ENCODE peak calls at places on chromosome 15, in seven cellular contexts. One of them, this sample, is unnamed. For H3K36me3, the result is how much of the 10 kb centered on the place peaks cover.

GRCh38 chr15:67805871-67806538 is 19.3 kb upstream of the SKOR1 start:
- DNase-seq in transverse colon: no peak
- DNase-seq in ovary: no peak
- DNase-seq in uterus: no peak
- DNase-seq in tibial nerve: no peak
- DNase-seq in heart left ventricle: no peak
- DNase-seq in endothelial cell of umbilical vein: no peak
- DNase-seq in this sample: no peak

GRCh38 chr15:29294732-29295131 is 25.1 kb upstream of the NSMCE3 start:
- DNase-seq in tibial nerve: no peak
- DNase-seq in uterus: no peak
- DNase-seq in endothelial cell of umbilical vein: no peak
- DNase-seq in heart left ventricle: no peak
- DNase-seq in transverse colon: no peak
- DNase-seq in ovary: no peak
- DNase-seq in this sample: no peak

GRCh38 chr15:68693071-68693470 is 114.3 kb downstream of the CORO2B start:
- DNase-seq in ovary: no peak
- DNase-seq in transverse colon: no peak
- DNase-seq in tibial nerve: no peak
- DNase-seq in heart left ventricle: no peak
- DNase-seq in uterus: no peak
- DNase-seq in endothelial cell of umbilical vein: no peak
- DNase-seq in this sample: no peak

GRCh38 chr15:68415061-68415460 is 16.9 kb downstream of the ITGA11 start:
- DNase-seq in tibial nerve: no peak
- DNase-seq in uterus: no peak
- DNase-seq in heart left ventricle: no peak
- DNase-seq in ovary: no peak
- DNase-seq in transverse colon: no peak
- DNase-seq in endothelial cell of umbilical vein: no peak
- DNase-seq in this sample: peak

GRCh38 chr15:32730677-32731654 is 13.2 kb downstream of the GREM1 start:
- DNase-seq in ovary: no peak
- DNase-seq in endothelial cell of umbilical vein: peak
- DNase-seq in tibial nerve: no peak
- DNase-seq in heart left ventricle: no peak
- DNase-seq in uterus: no peak
- DNase-seq in transverse colon: peak
- DNase-seq in this sample: peak

GRCh38 chr15:53416219-53416940 is 343.1 kb downstream of the WDR72 start:
- DNase-seq in transverse colon: no peak
- DNase-seq in tibial nerve: no peak
- DNase-seq in uterus: no peak
- DNase-seq in ovary: no peak
- DNase-seq in endothelial cell of umbilical vein: no peak
- DNase-seq in heart left ventricle: no peak
- DNase-seq in this sample: no peak

GRCh38 chr15:82103500-82103899 is 57.7 kb upstream of the MEX3B start:
- DNase-seq in tibial nerve: no peak
- DNase-seq in endothelial cell of umbilical vein: no peak
- DNase-seq in transverse colon: no peak
- DNase-seq in ovary: no peak
- DNase-seq in uterus: no peak
- DNase-seq in heart left ventricle: no peak
- DNase-seq in this sample: no peak

GRCh38 chr15:85035980-85036379 is 54.3 kb downstream of the PDE8A start:
- DNase-seq in ovary: no peak
- DNase-seq in uterus: no peak
- DNase-seq in tibial nerve: no peak
- DNase-seq in transverse colon: no peak
- DNase-seq in heart left ventricle: no peak
- DNase-seq in endothelial cell of umbilical vein: no peak
- DNase-seq in this sample: no peak

GRCh38 chr15:77548608-77549551 is 83.8 kb downstream of the LINGO1 start:
- DNase-seq in endothelial cell of umbilical vein: no peak
- DNase-seq in tibial nerve: no peak
- DNase-seq in transverse colon: no peak
- DNase-seq in ovary: no peak
- DNase-seq in heart left ventricle: no peak
- DNase-seq in uterus: no peak
- DNase-seq in this sample: peak

GRCh38 chr15:47663106-47663505 is 54.2 kb upstream of the SEMA6D start:
- DNase-seq in ovary: no peak
- DNase-seq in transverse colon: no peak
- DNase-seq in uterus: no peak
- DNase-seq in heart left ventricle: no peak
- DNase-seq in tibial nerve: no peak
- DNase-seq in endothelial cell of umbilical vein: peak
- DNase-seq in this sample: no peak

GRCh38 chr15:80906159-80906775 is 83.4 kb downstream of the MESD start:
- DNase-seq in endothelial cell of umbilical vein: no peak
- DNase-seq in ovary: no peak
- DNase-seq in uterus: no peak
- DNase-seq in transverse colon: no peak
- DNase-seq in tibial nerve: no peak
- DNase-seq in heart left ventricle: no peak
- DNase-seq in this sample: no peak

GRCh38 chr15:29665441-29665985 is 156.8 kb downstream of the TJP1 start:
- DNase-seq in endothelial cell of umbilical vein: no peak
- DNase-seq in tibial nerve: no peak
- DNase-seq in uterus: no peak
- DNase-seq in ovary: no peak
- DNase-seq in heart left ventricle: no peak
- DNase-seq in transverse colon: no peak
- DNase-seq in this sample: no peak

GRCh38 chr15:67945951-67946700 is 106.3 kb upstream of the RNU6-1 start:
- DNase-seq in tibial nerve: no peak
- DNase-seq in uterus: no peak
- DNase-seq in endothelial cell of umbilical vein: no peak
- DNase-seq in transverse colon: no peak
- DNase-seq in heart left ventricle: peak
- DNase-seq in ovary: peak
- DNase-seq in this sample: no peak

GRCh38 chr15:50260969-50261496 is 4.5 kb downstream of the HDC start:
- DNase-seq in endothelial cell of umbilical vein: no peak
- DNase-seq in transverse colon: no peak
- DNase-seq in uterus: no peak
- DNase-seq in ovary: no peak
- DNase-seq in tibial nerve: no peak
- DNase-seq in heart left ventricle: no peak
- DNase-seq in this sample: no peak

GRCh38 chr15:72098076-72098475 is 19.9 kb downstream of the MYO9A start:
- DNase-seq in heart left ventricle: no peak
- DNase-seq in uterus: no peak
- DNase-seq in endothelial cell of umbilical vein: no peak
- DNase-seq in transverse colon: no peak
- DNase-seq in ovary: no peak
- DNase-seq in tibial nerve: no peak
- DNase-seq in this sample: no peak

GRCh38 chr15:39925112-39925830 is 5.2 kb upstream of the GPR176 start:
- DNase-seq in heart left ventricle: no peak
- DNase-seq in transverse colon: no peak
- DNase-seq in tibial nerve: no peak
- DNase-seq in endothelial cell of umbilical vein: peak
- DNase-seq in uterus: no peak
- DNase-seq in ovary: no peak
- DNase-seq in this sample: no peak

GRCh38 chr15:41022487-41023090 is 69.3 kb downstream of the CHAC1 start:
- DNase-seq in uterus: peak
- DNase-seq in tibial nerve: peak
- DNase-seq in transverse colon: peak
- DNase-seq in endothelial cell of umbilical vein: peak
- DNase-seq in ovary: no peak
- DNase-seq in heart left ventricle: peak
- DNase-seq in this sample: no peak

GRCh38 chr15:48381861-48382260 is 50.6 kb downstream of the DUT start:
- DNase-seq in transverse colon: no peak
- DNase-seq in ovary: no peak
- DNase-seq in uterus: no peak
- DNase-seq in heart left ventricle: no peak
- DNase-seq in tibial nerve: no peak
- DNase-seq in endothelial cell of umbilical vein: peak
- DNase-seq in this sample: no peak

GRCh38 chr15:44659041-44659440 is 4.4 kb downstream of the SPG11 start:
- DNase-seq in ovary: no peak
- DNase-seq in tibial nerve: no peak
- DNase-seq in uterus: no peak
- DNase-seq in heart left ventricle: no peak
- DNase-seq in transverse colon: no peak
- DNase-seq in endothelial cell of umbilical vein: no peak
- DNase-seq in this sample: no peak

GRCh38 chr15:44656241-44656640 is 7.2 kb downstream of the SPG11 start:
- DNase-seq in endothelial cell of umbilical vein: no peak
- DNase-seq in uterus: no peak
- DNase-seq in ovary: no peak
- DNase-seq in transverse colon: no peak
- DNase-seq in tibial nerve: no peak
- DNase-seq in heart left ventricle: no peak
- DNase-seq in this sample: no peak

GRCh38 chr15:44656913-44657312 is 6.5 kb downstream of the SPG11 start:
- DNase-seq in endothelial cell of umbilical vein: no peak
- DNase-seq in heart left ventricle: no peak
- DNase-seq in ovary: no peak
- DNase-seq in uterus: no peak
- DNase-seq in transverse colon: no peak
- DNase-seq in tibial nerve: no peak
- DNase-seq in this sample: no peak

GRCh38 chr15:44657378-44657777 is 6.1 kb downstream of the SPG11 start:
- DNase-seq in ovary: no peak
- DNase-seq in endothelial cell of umbilical vein: no peak
- DNase-seq in uterus: no peak
- DNase-seq in heart left ventricle: no peak
- DNase-seq in transverse colon: no peak
- DNase-seq in tibial nerve: no peak
- DNase-seq in this sample: no peak

GRCh38 chr15:44654858-44655257 is 8.6 kb downstream of the SPG11 start:
- DNase-seq in uterus: no peak
- DNase-seq in endothelial cell of umbilical vein: no peak
- DNase-seq in heart left ventricle: no peak
- DNase-seq in tibial nerve: no peak
- DNase-seq in ovary: no peak
- DNase-seq in transverse colon: no peak
- DNase-seq in this sample: no peak
- H3K36me3 ChIP-seq in uterus: under half
- H3K36me3 ChIP-seq in endothelial cell of umbilical vein: under half
- H3K36me3 ChIP-seq in heart left ventricle: half or more
- H3K36me3 ChIP-seq in tibial nerve: under half
- H3K36me3 ChIP-seq in ovary: under half
- H3K36me3 ChIP-seq in transverse colon: under half
- H3K36me3 ChIP-seq in this sample: under half

GRCh38 chr15:70507772-70508351 is 255.5 kb downstream of the UACA start:
- DNase-seq in ovary: no peak
- DNase-seq in heart left ventricle: no peak
- DNase-seq in transverse colon: no peak
- DNase-seq in tibial nerve: no peak
- DNase-seq in uterus: no peak
- DNase-seq in endothelial cell of umbilical vein: peak
- DNase-seq in this sample: no peak

GRCh38 chr15:70505971-70506887 is 257.1 kb downstream of the UACA start:
- DNase-seq in ovary: no peak
- DNase-seq in endothelial cell of umbilical vein: no peak
- DNase-seq in tibial nerve: no peak
- DNase-seq in uterus: no peak
- DNase-seq in transverse colon: no peak
- DNase-seq in heart left ventricle: no peak
- DNase-seq in this sample: no peak

GRCh38 chr15:70510433-70510832 is 252.9 kb downstream of the UACA start:
- DNase-seq in uterus: no peak
- DNase-seq in heart left ventricle: no peak
- DNase-seq in ovary: no peak
- DNase-seq in endothelial cell of umbilical vein: no peak
- DNase-seq in tibial nerve: no peak
- DNase-seq in transverse colon: no peak
- DNase-seq in this sample: no peak

GRCh38 chr15:70509282-70510272 is 253.8 kb downstream of the UACA start:
- DNase-seq in uterus: no peak
- DNase-seq in transverse colon: no peak
- DNase-seq in endothelial cell of umbilical vein: no peak
- DNase-seq in ovary: no peak
- DNase-seq in tibial nerve: no peak
- DNase-seq in heart left ventricle: no peak
- DNase-seq in this sample: no peak

GRCh38 chr15:70508561-70509281 is 254.6 kb downstream of the UACA start:
- DNase-seq in tibial nerve: no peak
- DNase-seq in transverse colon: no peak
- DNase-seq in uterus: no peak
- DNase-seq in ovary: no peak
- DNase-seq in endothelial cell of umbilical vein: peak
- DNase-seq in heart left ventricle: no peak
- DNase-seq in this sample: no peak
- H3K27ac ChIP-seq in tibial nerve: no peak
- H3K27ac ChIP-seq in transverse colon: no peak
- H3K27ac ChIP-seq in uterus: no peak
- H3K27ac ChIP-seq in ovary: no peak
- H3K27ac ChIP-seq in endothelial cell of umbilical vein: peak
- H3K27ac ChIP-seq in heart left ventricle: no peak
- H3K27ac ChIP-seq in this sample: no peak

DNA sequence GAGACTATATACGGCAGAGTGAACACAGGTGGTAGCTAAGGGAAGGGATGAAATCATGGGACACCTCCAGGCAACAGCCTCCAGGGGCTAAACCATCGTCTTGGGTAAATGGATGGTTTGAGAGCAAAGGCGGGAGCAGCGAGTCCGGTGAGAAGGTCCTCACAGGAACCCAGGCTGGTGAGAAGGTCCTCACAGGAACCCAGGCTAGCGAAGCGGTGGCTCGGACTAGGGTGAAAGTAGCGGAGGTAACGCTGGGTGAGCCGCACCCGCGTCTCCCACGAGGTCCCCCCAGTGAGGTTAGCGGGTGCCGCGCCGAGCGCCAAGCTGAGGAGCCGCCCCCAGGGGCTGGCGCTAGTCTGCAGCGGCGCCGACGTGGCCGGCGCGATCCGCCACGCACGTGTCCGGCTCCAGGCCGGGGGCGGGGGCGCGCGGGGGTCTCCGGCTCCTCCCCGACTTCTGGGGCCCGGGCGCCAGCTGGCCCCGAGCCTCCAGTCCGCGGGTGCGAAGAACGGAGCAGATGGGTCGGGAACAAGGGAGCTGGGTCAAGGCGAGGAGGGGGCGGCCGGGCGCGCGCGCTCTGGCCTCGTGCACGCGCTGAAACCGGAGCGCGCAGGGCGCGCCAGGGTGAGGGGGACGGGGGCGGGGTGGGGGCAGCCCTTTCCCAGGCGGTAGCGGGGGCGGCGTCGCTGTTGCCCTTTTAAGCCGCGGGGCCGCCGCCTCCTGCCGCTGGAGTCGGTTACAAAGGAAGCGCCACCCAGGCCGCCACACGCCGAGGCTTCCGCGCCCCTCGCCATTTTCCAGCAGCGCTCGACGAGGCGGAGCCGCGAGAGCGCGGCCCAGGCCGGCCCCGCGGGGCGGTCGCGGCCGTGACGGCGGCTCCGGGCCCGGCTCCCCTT is at the start of gene UBE2Q2:
- DNase-seq in endothelial cell of umbilical vein: peak
- DNase-seq in ovary: peak
- DNase-seq in uterus: peak
- DNase-seq in heart left ventricle: peak
- DNase-seq in transverse colon: peak
- DNase-seq in tibial nerve: peak
- DNase-seq in this sample: peak
- TF ChIP-seq POLR2A in endothelial cell of umbilical vein: no peak
- TF ChIP-seq POLR2A in ovary: peak
- TF ChIP-seq POLR2A in uterus: peak
- TF ChIP-seq POLR2A in heart left ventricle: no peak
- TF ChIP-seq POLR2A in transverse colon: no peak
- TF ChIP-seq POLR2A in tibial nerve: no peak
- TF ChIP-seq POLR2A in this sample: no peak

GRCh38 chr15:42172475-42172874 is 16.0 kb upstream of the PLA2G4F start:
- DNase-seq in tibial nerve: no peak
- DNase-seq in heart left ventricle: no peak
- DNase-seq in endothelial cell of umbilical vein: peak
- DNase-seq in ovary: no peak
- DNase-seq in transverse colon: no peak
- DNase-seq in uterus: no peak
- DNase-seq in this sample: no peak
- H3K36me3 ChIP-seq in tibial nerve: under half
- H3K36me3 ChIP-seq in heart left ventricle: half or more
- H3K36me3 ChIP-seq in endothelial cell of umbilical vein: under half
- H3K36me3 ChIP-seq in ovary: under half
- H3K36me3 ChIP-seq in transverse colon: under half
- H3K36me3 ChIP-seq in uterus: under half
- H3K36me3 ChIP-seq in this sample: under half

This sample was measured in right lobe of liver.